ENCODE peak calls at places on chromosomes 3 and 15, in six cellular contexts. R is HCT116, A is GM12878, X is H1, F is K562, J is HepG2. N is an unnamed sample.

GRCh38 chr3:27454914-27455313 is 29.3 kb downstream of the SLC4A7 start:
- DNase-seq in R (no peak), A (no peak), X (no peak), F (no peak), J (peak; percentile 61), N (no peak)

GRCh38 chr15:48855501-48856440 is 22.2 kb upstream of the EID1 start:
- DNase-seq in R (peak; percentile 19), A (no peak), X (no peak), F (peak; percentile 40), J (peak; percentile 33), N (no peak)

GRCh38 chr15:93072011-93072410 is 17.0 kb downstream of the RGMA start:
- DNase-seq in R (no peak), A (no peak), X (no peak), F (no peak), J (no peak), N (peak; percentile 59)

GRCh38 chr3:156745766-156746165 is 71.4 kb downstream of the TIPARP start:
- DNase-seq in R (no peak), A (no peak), X (no peak), F (no peak), J (no peak), N (no peak)

GRCh38 chr3:49718419-49719213 is 868 bp downstream of the AMIGO3 start:
- DNase-seq in R (no peak), A (no peak), X (peak; percentile 75), F (no peak), J (no peak), N (no peak)

GRCh38 chr3:32347286-32348125 is 44.1 kb upstream of the CMTM7 start:
- DNase-seq in R (no peak), A (no peak), X (no peak), F (no peak), J (no peak), N (no peak)

GRCh38 chr3:45261333-45262110 is 35.4 kb upstream of the TMEM158 start:
- DNase-seq in R (no peak), A (no peak), X (peak; percentile 37), F (no peak), J (no peak), N (no peak)

GRCh38 chr3:170724599-170724998 is 138.7 kb upstream of the SLC7A14 start:
- DNase-seq in R (no peak), A (no peak), X (no peak), F (no peak), J (no peak), N (no peak)

GRCh38 chr3:172750069-172750367 is 508 bp upstream of the ECT2 start:
- DNase-seq in R (no peak), A (no peak), X (no peak), F (no peak), J (no peak), N (no peak)

GRCh38 chr3:134904796-134905646 is 110.0 kb downstream of the EPHB1 start:
- DNase-seq in R (no peak), A (peak; percentile 55), X (no peak), F (no peak), J (no peak), N (no peak)

GRCh38 chr3:80994085-80994665 is 767.3 kb downstream of the GBE1 start:
- DNase-seq in R (no peak), A (no peak), X (no peak), F (no peak), J (no peak), N (no peak)

GRCh38 chr15:24898715-24899278 is 56.0 kb upstream of the SNRPN start:
- DNase-seq in R (no peak), A (no peak), X (peak; percentile 58), F (no peak), J (no peak), N (no peak)

GRCh38 chr3:13871791-13872190 is 8.1 kb downstream of the WNT7A start:
- DNase-seq in R (no peak), A (no peak), X (no peak), F (no peak), J (no peak), N (no peak)

GRCh38 chr3:156819842-156820686 is 6.1 kb upstream of the LEKR1 start:
- DNase-seq in R (no peak), A (no peak), X (no peak), F (no peak), J (no peak), N (no peak)

GRCh38 chr15:92968926-92969664 is 69.0 kb downstream of the CHD2 start:
- DNase-seq in R (no peak), A (no peak), X (no peak), F (no peak), J (no peak), N (no peak)

GRCh38 chr3:8444883-8445282 is 56.7 kb upstream of the LMCD1 start:
- DNase-seq in R (no peak), A (no peak), X (no peak), F (no peak), J (no peak), N (no peak)

GRCh38 chr15:96166223-96167200 is 164.0 kb upstream of the NR2F2 start:
- DNase-seq in R (no peak), A (no peak), X (no peak), F (no peak), J (no peak), N (no peak)

GRCh38 chr15:86493884-86494283 is 414.2 kb downstream of the AGBL1 start:
- DNase-seq in R (no peak), A (no peak), X (no peak), F (no peak), J (no peak), N (no peak)

GRCh38 chr15:99409097-99409473 is 156.7 kb upstream of the MEF2A start:
- DNase-seq in R (peak; percentile 38), A (no peak), X (peak; percentile 58), F (no peak), J (peak; percentile 66), N (peak; percentile 70)

GRCh38 chr15:29468899-29469298 is 199.3 kb upstream of the NSMCE3 start:
- DNase-seq in R (no peak), A (no peak), X (no peak), F (no peak), J (no peak), N (no peak)

GRCh38 chr3:133675631-133676335 is 14.0 kb upstream of the TOPBP1 start:
- DNase-seq in R (no peak), A (no peak), X (no peak), F (no peak), J (peak; percentile 94), N (no peak)

GRCh38 chr3:42711491-42712343 is 9.1 kb upstream of the HHATL start:
- DNase-seq in R (no peak), A (no peak), X (peak; percentile 44), F (no peak), J (no peak), N (peak; percentile 23)

GRCh38 chr15:72813345-72814004 is 29.9 kb upstream of the ADPGK start:
- DNase-seq in R (no peak), A (no peak), X (no peak), F (no peak), J (no peak), N (no peak)

GRCh38 chr3:158768881-158769518 is 32.9 kb upstream of the MFSD1 start:
- DNase-seq in R (no peak), A (no peak), X (no peak), F (no peak), J (peak; percentile 90), N (no peak)

GRCh38 chr3:94522488-94522887 is 459.6 kb downstream of the NSUN3 start:
- DNase-seq in R (no peak), A (no peak), X (no peak), F (no peak), J (peak; percentile 19), N (no peak)

GRCh38 chr3:9704343-9705322 is 1.0 kb downstream of the CPNE9 start:
- DNase-seq in R (no peak), A (no peak), X (peak; percentile 96), F (peak; percentile 78), J (peak; percentile 35), N (peak; percentile 95)

GRCh38 chr3:21734746-21735145 is 16.3 kb downstream of the ZNF385D start:
- DNase-seq in R (no peak), A (no peak), X (no peak), F (no peak), J (no peak), N (no peak)

GRCh38 chr15:77017761-77018720 is 23.1 kb downstream of the PSTPIP1 start:
- DNase-seq in R (no peak), A (no peak), X (no peak), F (no peak), J (no peak), N (no peak)

GRCh38 chr3:196193037-196193737 is 18.0 kb downstream of the ZDHHC19 start:
- DNase-seq in R (no peak), A (no peak), X (no peak), F (no peak), J (no peak), N (peak; percentile 68)

GRCh38 chr3:38742551-38742950 is 73.5 kb downstream of the SCN10A start:
- DNase-seq in R (no peak), A (no peak), X (no peak), F (no peak), J (no peak), N (no peak)

GRCh38 chr3:38739396-38739689 is 76.7 kb downstream of the SCN10A start:
- DNase-seq in R (no peak), A (no peak), X (no peak), F (peak; percentile 56), J (no peak), N (no peak)

GRCh38 chr3:38739931-38740330 is 76.1 kb downstream of the SCN10A start:
- DNase-seq in R (no peak), A (no peak), X (no peak), F (no peak), J (no peak), N (no peak)

GRCh38 chr3:38738630-38739395 is 77.2 kb downstream of the SCN10A start:
- DNase-seq in R (peak; percentile 47), A (no peak), X (peak; percentile 94), F (peak; percentile 68), J (peak; percentile 27), N (peak; percentile 70)
- TF ChIP-seq JUND in R (no peak), A (no peak), X (no peak), F (no peak), J (no peak), N (no peak)

GRCh38 chr15:66863382-66864085 is 161.5 kb downstream of the SMAD6 start:
- DNase-seq in R (no peak), A (no peak), X (peak; percentile 29), F (no peak), J (no peak), N (no peak)
- H3K4me2 ChIP-seq in R (peak overlapping the region; percentile 55), A (no peak overlapping the region), X (no peak overlapping the region), F (no peak overlapping the region), J (no peak overlapping the region), N (no peak overlapping the region)

GRCh38 chr15:91051248-91051647 is 28.9 kb upstream of the VPS33B start:
- DNase-seq in R (no peak), A (no peak), X (no peak), F (no peak), J (no peak), N (no peak)

GRCh38 chr15:91050128-91050455 is 27.7 kb upstream of the VPS33B start:
- DNase-seq in R (no peak), A (no peak), X (no peak), F (no peak), J (no peak), N (no peak)

GRCh38 chr15:91054791-91055190 is 32.4 kb upstream of the VPS33B start:
- DNase-seq in R (no peak), A (no peak), X (no peak), F (no peak), J (no peak), N (no peak)

GRCh38 chr15:91055548-91056331 is 33.3 kb upstream of the VPS33B start:
- DNase-seq in R (peak; percentile 75), A (peak; percentile 11), X (peak; percentile 72), F (peak; percentile 57), J (peak; percentile 38), N (peak; percentile 84)
- TF ChIP-seq JUND in R (no peak), A (no peak), X (no peak), F (no peak), J (no peak), N (no peak)

GRCh38 chr15:57313134-57313483 is 63.2 kb upstream of the CGNL1 start:
- DNase-seq in R (no peak), A (no peak), X (no peak), F (no peak), J (no peak), N (no peak)
- H3K4me2 ChIP-seq in R (no peak overlapping the region), A (no peak overlapping the region), X (no peak overlapping the region), F (peak overlapping the region; percentile 57), J (peak overlapping the region; percentile 88), N (no peak overlapping the region)